ENCODE peak calls at places on chromosomes 7 and 10, in five cellular contexts. V is mesendoderm, A is neuronal stem cell, H is H9, X is IMR-90. D is an unnamed sample.
A peak's percentile ranks its signal among the peaks of the same experiment; 100 is the strongest.

GRCh38 chr7:30977896-30978564 is 14.3 kb downstream of the GHRHR start:
- DNase-seq in X (peak; percentile 4), H (peak; percentile 80), V (peak; percentile 61), A (no peak), D (peak; percentile 79)

GRCh38 chr10:116792772-116793171 is 50.4 kb upstream of the HSPA12A start:
- DNase-seq in H (no peak), X (no peak), A (no peak), V (no peak), D (no peak)

GRCh38 chr7:1748774-1749173 is 78.7 kb downstream of the ELFN1 start:
- DNase-seq in V (no peak), A (no peak), H (no peak), X (no peak), D (no peak)

GRCh38 chr7:158586499-158587191 is 978 bp downstream of the PTPRN2 start:
- DNase-seq in X (no peak), V (no peak), A (no peak), H (no peak), D (no peak)

GRCh38 chr7:142790056-142790455 is 19.3 kb downstream of the PRSS2 start:
- DNase-seq in H (no peak), X (no peak), V (no peak), A (no peak), D (no peak)

GRCh38 chr10:124093076-124093773 is at the start of gene CHST15:
- DNase-seq in A (peak; percentile 65), V (peak; percentile 96), H (peak; percentile 77), X (no peak), D (peak; percentile 54)

GRCh38 chr7:131188367-131189339 is 139.0 kb upstream of the MKLN1 start:
- DNase-seq in V (no peak), A (no peak), X (peak; percentile 98), H (no peak), D (no peak)

GRCh38 chr10:57141708-57142107 is 780.6 kb upstream of the ZWINT start:
- DNase-seq in A (no peak), X (no peak), V (no peak), H (no peak), D (no peak)

GRCh38 chr7:86914468-86915054 is 144.9 kb downstream of the ELAPOR2 start:
- DNase-seq in V (peak; percentile 41), X (peak; percentile 7), H (no peak), A (no peak), D (no peak)

GRCh38 chr10:78319371-78319770 is 285.7 kb downstream of the RPS24 start:
- DNase-seq in H (no peak), A (no peak), V (no peak), X (no peak), D (no peak)

GRCh38 chr10:86837663-86838062 is 81.2 kb downstream of the BMPR1A start:
- DNase-seq in X (no peak), A (peak; percentile 32), V (peak; percentile 58), H (no peak), D (no peak)

GRCh38 chr7:49522111-49522510 is 251.3 kb upstream of the VWC2 start:
- DNase-seq in X (no peak), V (no peak), A (no peak), H (no peak), D (no peak)

GRCh38 chr10:6180480-6181110 is 22.1 kb upstream of the PFKFB3 start:
- DNase-seq in H (no peak), X (no peak), A (no peak), V (no peak), D (no peak)

GRCh38 chr7:26404189-26404996 is 112.7 kb downstream of the SNX10 start:
- DNase-seq in V (no peak), H (no peak), A (no peak), X (no peak), D (no peak)

GRCh38 chr7:1004018-1004880 is 21.3 kb downstream of the CYP2W1 start:
- DNase-seq in H (no peak), V (no peak), X (peak; percentile 27), A (no peak), D (no peak)

GRCh38 chr7:119664601-119665000 is 608.4 kb upstream of the KCND2 start:
- DNase-seq in X (peak; percentile 70), A (no peak), H (no peak), V (peak; percentile 9), D (no peak)

GRCh38 chr10:116080553-116080952 is 192.5 kb downstream of the GFRA1 start:
- DNase-seq in X (peak; percentile 35), H (peak; percentile 70), V (peak; percentile 98), A (no peak), D (peak; percentile 41)

GRCh38 chr7:36315309-36315948 is 74.2 kb upstream of the ANLN start:
- DNase-seq in H (no peak), X (no peak), A (no peak), V (peak; percentile 61), D (no peak)

GRCh38 chr10:69348824-69349541 is 67.7 kb downstream of the TACR2 start:
- DNase-seq in A (no peak), V (no peak), X (peak; percentile 94), H (no peak), D (no peak)

GRCh38 chr10:131766096-131766495 is 134.7 kb upstream of the PPP2R2D start:
- DNase-seq in V (no peak), H (no peak), X (no peak), A (no peak), D (no peak)

GRCh38 chr10:94105226-94105625 is 111.5 kb downstream of the PLCE1 start:
- DNase-seq in V (peak; percentile 94), H (no peak), A (no peak), X (no peak), D (no peak)

GRCh38 chr10:94103902-94104301 is 110.2 kb downstream of the PLCE1 start:
- DNase-seq in A (no peak), V (no peak), H (no peak), X (peak; percentile 91), D (no peak)

GRCh38 chr10:94103192-94103591 is 109.5 kb downstream of the PLCE1 start:
- DNase-seq in H (no peak), V (peak; percentile 61), X (no peak), A (no peak), D (no peak)

GRCh38 chr10:94104316-94105060 is 110.8 kb downstream of the PLCE1 start:
- DNase-seq in X (peak; percentile 76), V (no peak), A (no peak), H (no peak), D (no peak)

DNA sequence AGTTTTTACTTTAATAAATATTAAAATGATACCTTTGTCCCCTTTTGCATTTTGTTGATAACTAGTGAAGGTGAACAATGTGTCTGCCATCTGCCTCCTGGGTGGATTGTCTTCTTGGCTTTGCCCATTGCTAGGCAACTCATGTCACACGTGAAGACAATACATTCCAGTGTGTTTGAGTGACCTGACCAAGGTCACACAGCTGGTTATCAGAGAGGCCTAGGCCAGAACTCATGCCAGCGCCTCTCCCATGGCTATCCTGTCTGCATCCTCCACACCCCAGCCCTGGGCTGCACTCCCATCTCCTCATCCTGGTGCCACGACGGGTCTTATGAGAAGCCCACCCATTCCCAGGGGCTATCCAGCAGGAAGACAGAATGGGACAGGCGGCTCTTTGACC is 108.7 kb downstream of the PLCE1 start:
- DNase-seq in H (no peak), V (peak; percentile 58), X (no peak), A (no peak), D (no peak)
- H3K23ac ChIP-seq in H (no peak overlapping the region), V (no peak overlapping the region), X (no peak overlapping the region), A (no peak overlapping the region), D (no peak overlapping the region)

GRCh38 chr10:100569687-100570517 is 34.2 kb downstream of the HIF1AN start:
- DNase-seq in A (peak; percentile 30), H (peak; percentile 67), X (no peak), V (peak; percentile 63), D (peak; percentile 71)
- H3K23ac ChIP-seq in A (peak overlapping the region; percentile 8), H (no peak overlapping the region), X (no peak overlapping the region), V (peak overlapping the region; percentile 59), D (no peak overlapping the region)

GRCh38 chr7:47893721-47894365 is 54.4 kb downstream of the PKD1L1 start:
- DNase-seq in V (no peak), A (no peak), X (no peak), H (no peak), D (no peak)
- H3K23ac ChIP-seq in V (no peak overlapping the region), A (no peak overlapping the region), X (no peak overlapping the region), H (no peak overlapping the region), D (no peak overlapping the region)

GRCh38 chr10:97713828-97714400 is 384 bp downstream of the MARVELD1 start:
- DNase-seq in V (peak; percentile 91), H (peak; percentile 77), X (peak; percentile 74), A (peak; percentile 68), D (peak; percentile 76)

GRCh38 chr10:97714401-97715258 is 1.1 kb downstream of the MARVELD1 start:
- DNase-seq in H (peak; percentile 86), X (peak; percentile 71), A (no peak), V (peak; percentile 92), D (peak; percentile 84)

GRCh38 chr10:97717627-97718026 is 4.1 kb downstream of the MARVELD1 start:
- DNase-seq in V (no peak), H (no peak), X (no peak), A (no peak), D (no peak)

GRCh38 chr10:97713351-97713827 is at the start of gene MARVELD1:
- DNase-seq in H (peak; percentile 88), V (peak; percentile 91), A (peak; percentile 59), X (peak; percentile 77), D (no peak)

DNA sequence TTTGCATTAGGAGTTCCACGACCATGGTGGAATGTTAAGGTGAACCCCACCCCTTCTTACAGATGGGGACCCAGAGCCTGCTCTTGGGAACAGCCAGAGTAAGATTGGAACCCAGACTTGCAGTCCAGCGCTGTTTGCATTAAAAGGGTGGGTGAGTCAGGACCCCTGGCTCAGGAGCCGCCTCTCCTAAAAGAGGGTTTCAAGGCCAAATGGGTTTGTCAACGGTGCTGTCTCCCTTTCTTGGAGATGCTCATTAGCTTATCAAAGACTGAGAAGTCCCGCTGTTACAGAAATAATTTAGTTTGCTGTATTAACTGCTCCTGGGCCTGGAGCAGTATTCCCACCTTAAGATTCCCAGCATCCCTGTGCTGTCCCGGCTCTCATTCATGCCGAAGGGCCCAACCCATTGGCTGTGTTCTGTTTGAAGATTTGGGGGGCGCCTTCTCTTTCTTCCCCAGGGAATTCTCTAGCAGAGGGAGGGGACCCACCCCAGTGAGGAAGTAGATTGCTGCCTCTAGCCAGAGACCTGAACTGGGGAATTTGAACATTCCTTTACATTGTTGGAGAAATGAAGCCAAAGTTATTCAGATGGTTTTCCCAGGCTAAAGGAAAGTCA is 1.8 kb downstream of the MARVELD1 start:
- DNase-seq in A (no peak), V (peak; percentile 40), H (peak; percentile 44), X (no peak), D (no peak)
- H3K23ac ChIP-seq in A (no peak overlapping the region), V (peak overlapping the region; percentile 98), H (no peak overlapping the region), X (peak overlapping the region; percentile 70), D (no peak overlapping the region)

DNA sequence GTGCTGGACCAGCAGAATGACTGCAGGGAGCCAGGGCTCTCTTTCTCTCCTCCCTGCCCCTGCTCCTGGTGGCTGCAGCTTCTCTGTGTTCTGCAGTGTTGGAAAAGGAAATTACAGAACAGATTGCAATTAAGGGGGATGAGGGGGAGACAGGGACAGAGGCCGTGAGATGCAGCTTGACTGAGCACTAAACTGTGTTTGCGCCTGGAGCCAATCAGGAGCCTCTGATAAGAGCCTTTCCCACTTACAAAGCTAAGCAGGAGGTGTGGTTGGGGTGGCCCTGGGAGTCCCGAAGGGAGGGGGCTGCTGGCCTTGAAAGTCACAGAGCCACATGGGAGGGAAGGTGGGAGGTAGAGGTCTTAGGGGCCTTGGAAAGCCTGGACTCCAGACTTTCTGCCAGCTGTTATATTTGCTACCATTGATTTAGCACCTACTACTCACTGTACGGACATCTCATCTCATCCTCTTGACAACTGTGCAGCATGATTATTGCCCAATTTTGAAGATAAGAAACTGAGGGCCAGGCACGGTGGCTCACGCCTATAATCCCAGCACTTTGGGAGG is 26.7 kb downstream of the TRIM8 start:
- DNase-seq in H (peak; percentile 58), V (peak; percentile 67), X (no peak), A (no peak), D (no peak)
- H3K23ac ChIP-seq in H (no peak overlapping the region), V (no peak overlapping the region), X (no peak overlapping the region), A (no peak overlapping the region), D (no peak overlapping the region)